ENCODE peak calls at places on chromosomes 7 and 10, in five cellular contexts. O is aorta, G is neural progenitor cell, Q is Panc1, X is iPS DF 6.9. A is an unnamed sample. For H3K4me1, the result is how much of the 10 kb centered on the place peaks cover.

GRCh38 chr10:22505923-22506685 is 160.8 kb downstream of the SPAG6 start:
- DNase-seq in O (no peak), G (no peak), Q (no peak), X (no peak), A (no peak)

GRCh38 chr10:32005050-32005449 is 51.2 kb downstream of the KIF5B start:
- DNase-seq in O (no peak), G (peak), Q (peak), X (no peak), A (peak)

GRCh38 chr7:149735779-149736477 is 37.5 kb downstream of the ZNF467 start:
- DNase-seq in O (peak), G (no peak), Q (no peak), X (no peak), A (no peak)

GRCh38 chr10:84783386-84783785 is 455.0 kb downstream of the CCSER2 start:
- DNase-seq in O (no peak), G (peak), Q (peak), X (peak), A (peak)

GRCh38 chr10:73997479-73997805 is 474 bp upstream of the VCL start:
- DNase-seq in O (no peak), G (no peak), Q (peak), X (peak), A (no peak)

GRCh38 chr10:28661035-28661434 is 16.3 kb upstream of the BAMBI start:
- DNase-seq in O (no peak), G (no peak), Q (no peak), X (no peak), A (no peak)

GRCh38 chr10:22268503-22268902 is 47.7 kb upstream of the COMMD3 start:
- DNase-seq in O (no peak), G (no peak), Q (no peak), X (no peak), A (no peak)

GRCh38 chr7:90843467-90843866 is 247.3 kb downstream of the CDK14 start:
- DNase-seq in O (no peak), G (no peak), Q (no peak), X (no peak), A (no peak)

GRCh38 chr10:131733596-131733995 is 167.2 kb upstream of the PPP2R2D start:
- DNase-seq in O (peak), G (no peak), Q (no peak), X (no peak), A (no peak)

GRCh38 chr10:112839928-112840654 is 110.0 kb upstream of the TCF7L2 start:
- DNase-seq in O (no peak), G (no peak), Q (no peak), X (no peak), A (no peak)

GRCh38 chr10:68301790-68302502 is 29.9 kb upstream of the HNRNPH3 start:
- DNase-seq in O (no peak), G (peak), Q (peak), X (no peak), A (peak)

GRCh38 chr10:12635127-12635541 is 285.8 kb downstream of the CAMK1D start:
- DNase-seq in O (no peak), G (no peak), Q (no peak), X (no peak), A (no peak)

GRCh38 chr10:116017405-116017804 is 255.6 kb downstream of the GFRA1 start:
- DNase-seq in O (no peak), G (no peak), Q (no peak), X (no peak), A (no peak)

GRCh38 chr7:2619120-2619519 is 12.7 kb upstream of the TTYH3 start:
- DNase-seq in O (no peak), G (no peak), Q (no peak), X (no peak), A (no peak)

GRCh38 chr10:70513848-70514309 is 35.3 kb downstream of the PALD1 start:
- DNase-seq in O (no peak), G (no peak), Q (no peak), X (no peak), A (no peak)

GRCh38 chr7:27113991-27114866 is 11.7 kb upstream of the HOXA2 start:
- DNase-seq in O (peak), G (no peak), Q (no peak), X (no peak), A (no peak)

GRCh38 chr10:97549587-97550322 is 22.8 kb upstream of the ANKRD2 start:
- DNase-seq in O (no peak), G (peak), Q (no peak), X (no peak), A (no peak)

GRCh38 chr7:135771961-135772638 is 23.5 kb upstream of the FAM180A start:
- DNase-seq in O (no peak), G (no peak), Q (no peak), X (no peak), A (no peak)

GRCh38 chr7:18508441-18509427 is 13.2 kb downstream of the HDAC9 start:
- DNase-seq in O (no peak), G (peak), Q (peak), X (no peak), A (peak)

GRCh38 chr10:24456319-24456718 is 247.4 kb downstream of the KIAA1217 start:
- DNase-seq in O (no peak), G (no peak), Q (no peak), X (no peak), A (no peak)

GRCh38 chr10:70925377-70926214 is 37.2 kb upstream of the PCBD1 start:
- DNase-seq in O (peak), G (peak), Q (no peak), X (peak), A (no peak)

GRCh38 chr10:114315566-114316420 is 76.7 kb downstream of the VWA2 start:
- DNase-seq in O (no peak), G (no peak), Q (no peak), X (no peak), A (no peak)

GRCh38 chr7:51446785-51447184 is 130.2 kb upstream of the COBL start:
- DNase-seq in O (no peak), G (no peak), Q (no peak), X (no peak), A (no peak)

GRCh38 chr7:134891262-134892001 is 94.9 kb upstream of the AGBL3 start:
- DNase-seq in O (peak), G (peak), Q (peak), X (no peak), A (peak)

GRCh38 chr10:79438021-79438698 is 7.3 kb downstream of the ZCCHC24 start:
- DNase-seq in O (no peak), G (no peak), Q (no peak), X (no peak), A (no peak)

GRCh38 chr7:134742688-134743350 is 36.6 kb upstream of the CALD1 start:
- DNase-seq in O (peak), G (no peak), Q (no peak), X (no peak), A (no peak)

GRCh38 chr10:123997486-123998196 is 95.8 kb downstream of the CHST15 start:
- DNase-seq in O (peak), G (no peak), Q (no peak), X (no peak), A (no peak)

GRCh38 chr10:79007037-79007842 is 61.5 kb upstream of the ZMIZ1 start:
- DNase-seq in O (no peak), G (no peak), Q (no peak), X (no peak), A (no peak)

GRCh38 chr10:115829501-115830215 is 443.3 kb downstream of the GFRA1 start:
- DNase-seq in O (no peak), G (peak), Q (no peak), X (no peak), A (no peak)

GRCh38 chr7:47444376-47445098 is 137.4 kb downstream of the TNS3 start:
- DNase-seq in O (no peak), G (no peak), Q (no peak), X (no peak), A (no peak)

GRCh38 chr7:121872831-121873764 is at the start of gene PTPRZ1:
- DNase-seq in O (peak), G (peak), Q (no peak), X (peak), A (no peak)

GRCh38 chr7:84701524-84702306 is 485.1 kb downstream of the SEMA3D start:
- DNase-seq in O (peak), G (peak), Q (peak), X (no peak), A (peak)

GRCh38 chr7:24718977-24719491 is 38.2 kb downstream of the GSDME start:
- DNase-seq in O (no peak), G (no peak), Q (no peak), X (no peak), A (no peak)

DNA sequence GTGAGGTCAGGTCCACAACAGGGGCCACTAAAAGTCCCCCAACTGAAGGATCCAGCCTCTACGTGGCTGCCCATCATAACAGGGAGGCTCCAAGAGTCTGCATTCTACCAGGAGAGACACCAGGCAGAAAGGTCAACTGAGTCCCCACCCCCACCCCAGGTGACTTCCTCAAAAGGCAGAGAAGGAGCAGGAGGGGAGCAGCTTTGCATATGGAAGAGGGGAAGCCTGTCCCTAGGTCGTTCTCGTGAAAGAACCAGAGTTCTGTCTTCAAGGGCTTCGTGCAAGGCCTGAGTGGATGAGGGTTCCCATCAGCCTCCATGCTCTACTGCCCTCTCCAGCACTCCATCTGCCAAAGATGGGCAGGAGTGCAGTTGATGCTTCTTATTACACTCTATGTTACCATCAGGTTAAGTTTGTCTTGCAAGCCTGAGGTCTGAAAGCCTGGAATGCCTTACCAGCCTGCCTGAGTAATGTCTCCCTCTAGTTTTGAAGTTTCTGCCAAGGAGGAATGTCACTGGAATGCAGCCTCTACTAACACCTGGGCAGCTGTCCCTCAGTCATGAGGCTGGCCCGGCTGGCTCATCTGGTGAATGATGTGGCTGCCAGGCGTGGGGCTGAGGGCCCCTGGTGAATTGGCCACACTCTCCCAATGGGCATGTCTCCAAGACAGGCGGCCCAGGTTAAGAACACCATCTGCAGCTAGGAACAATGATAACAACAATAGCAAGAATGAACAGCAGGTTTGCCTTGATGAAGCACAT is 54.3 kb upstream of the SMNDC1 start:
- DNase-seq in O (no peak), G (no peak), Q (no peak), X (no peak), A (peak)
- H3K4me1 ChIP-seq in O (under half), G (under half), Q (under half), X (under half), A (half or more)

DNA sequence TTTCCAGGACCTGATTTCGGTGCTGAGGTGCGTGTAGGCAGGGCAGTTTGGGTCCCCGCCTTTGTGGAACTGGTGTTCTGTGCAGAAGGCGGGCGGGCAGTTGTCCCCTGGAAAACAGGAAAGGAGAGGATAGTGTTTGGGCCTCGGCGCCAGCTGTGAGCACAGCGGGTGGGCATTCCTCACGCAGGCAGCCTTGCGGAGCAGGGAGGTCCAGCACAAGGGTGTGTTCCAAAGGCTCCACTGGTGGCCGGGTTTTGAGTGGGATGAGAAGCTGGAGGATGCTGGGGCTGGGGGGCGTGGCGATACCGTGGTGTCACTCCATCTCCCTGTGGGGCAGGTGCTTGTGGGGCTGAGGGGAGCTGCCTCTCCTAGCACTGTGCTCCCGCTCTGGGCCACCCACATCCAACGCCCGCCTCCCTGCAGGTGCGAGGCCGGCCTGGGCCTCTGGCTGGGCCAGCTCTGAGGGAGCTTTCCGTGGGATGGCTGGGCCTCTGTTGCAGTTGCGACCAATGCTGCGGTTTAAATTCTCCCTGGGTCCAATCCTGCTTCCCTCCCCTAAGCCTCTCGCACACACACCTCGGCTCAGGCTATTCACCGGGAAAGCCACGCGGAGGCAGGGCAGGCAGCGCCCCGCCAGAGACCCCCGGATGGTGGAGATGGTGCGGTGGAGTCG is 15.9 kb downstream of the UNCX start:
- DNase-seq in O (peak), G (peak), Q (no peak), X (no peak), A (no peak)
- H3K4me3 ChIP-seq in O (no peak), G (peak), Q (no peak), X (no peak), A (no peak)

DNA sequence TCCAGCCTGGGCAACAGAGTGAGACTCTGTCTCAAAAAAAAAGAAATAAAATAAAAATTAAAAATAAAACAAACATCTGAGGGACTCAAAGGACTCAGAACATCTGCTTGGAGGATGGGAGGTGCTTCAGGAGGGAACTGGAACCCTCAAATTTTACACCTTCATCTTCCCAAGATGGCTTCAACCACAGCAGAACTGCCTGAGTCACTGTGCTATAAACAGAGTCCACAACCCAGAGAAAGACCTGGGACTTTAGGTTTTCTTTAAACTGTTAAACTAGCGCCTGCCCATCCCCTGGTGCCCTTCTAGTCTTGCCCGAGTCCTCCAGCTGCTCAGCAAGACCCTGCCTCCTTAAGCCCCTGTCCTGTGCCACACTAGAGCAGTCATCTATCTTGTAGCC is 40.8 kb downstream of the RGS10 start:
- DNase-seq in O (peak), G (no peak), Q (no peak), X (no peak), A (no peak)
- H3K4me1 ChIP-seq in O (under half), G (under half), Q (under half), X (under half), A (under half)

GRCh38 chr7:128892521-128893250 is 17.8 kb downstream of the KCP start:
- DNase-seq in O (no peak), G (no peak), Q (no peak), X (no peak), A (no peak)

GRCh38 chr7:128891942-128892269 is 18.6 kb downstream of the KCP start:
- DNase-seq in O (no peak), G (no peak), Q (no peak), X (no peak), A (no peak)

GRCh38 chr7:128890306-128891109 is 20.0 kb downstream of the KCP start:
- DNase-seq in O (no peak), G (peak), Q (no peak), X (no peak), A (no peak)

GRCh38 chr7:128893251-128894100 is 17.0 kb downstream of the KCP start:
- DNase-seq in O (no peak), G (no peak), Q (no peak), X (no peak), A (peak)

GRCh38 chr7:128891110-128891941 is 19.2 kb downstream of the KCP start:
- DNase-seq in O (no peak), G (peak), Q (no peak), X (no peak), A (no peak)
- H3K4me3 ChIP-seq in O (no peak), G (peak), Q (peak), X (peak), A (peak)

GRCh38 chr10:3494131-3494878 is 290.7 kb downstream of the KLF6 start:
- DNase-seq in O (no peak), G (no peak), Q (no peak), X (no peak), A (no peak)
- H3K4me1 ChIP-seq in O (under half), G (under half), Q (under half), X (under half), A (under half)

GRCh38 chr10:46524471-46525176 is 31.8 kb downstream of the GPRIN2 start:
- DNase-seq in O (peak), G (peak), Q (no peak), X (no peak), A (peak)

GRCh38 chr10:46522295-46523118 is 34.0 kb downstream of the GPRIN2 start:
- DNase-seq in O (peak), G (no peak), Q (no peak), X (no peak), A (no peak)

GRCh38 chr10:46525177-46525823 is 31.2 kb downstream of the GPRIN2 start:
- DNase-seq in O (peak), G (no peak), Q (no peak), X (no peak), A (peak)

GRCh38 chr10:46523881-46524470 is 32.5 kb downstream of the GPRIN2 start:
- DNase-seq in O (peak), G (no peak), Q (no peak), X (no peak), A (peak)

GRCh38 chr10:46523119-46523880 is 33.2 kb downstream of the GPRIN2 start:
- DNase-seq in O (peak), G (no peak), Q (no peak), X (no peak), A (peak)
- H3K4me3 ChIP-seq in O (no peak), G (no peak), Q (no peak), X (no peak), A (no peak)

GRCh38 chr10:14327535-14327934 is 3.2 kb downstream of the FRMD4A start:
- DNase-seq in O (no peak), G (no peak), Q (no peak), X (no peak), A (no peak)

GRCh38 chr10:14329609-14330246 is 996 bp downstream of the FRMD4A start:
- DNase-seq in O (no peak), G (peak), Q (no peak), X (no peak), A (no peak)

GRCh38 chr10:14330390-14331071 is at the start of gene FRMD4A:
- DNase-seq in O (no peak), G (no peak), Q (no peak), X (no peak), A (no peak)

GRCh38 chr10:14326581-14326980 is 4.1 kb downstream of the FRMD4A start:
- DNase-seq in O (no peak), G (no peak), Q (no peak), X (no peak), A (no peak)

DNA sequence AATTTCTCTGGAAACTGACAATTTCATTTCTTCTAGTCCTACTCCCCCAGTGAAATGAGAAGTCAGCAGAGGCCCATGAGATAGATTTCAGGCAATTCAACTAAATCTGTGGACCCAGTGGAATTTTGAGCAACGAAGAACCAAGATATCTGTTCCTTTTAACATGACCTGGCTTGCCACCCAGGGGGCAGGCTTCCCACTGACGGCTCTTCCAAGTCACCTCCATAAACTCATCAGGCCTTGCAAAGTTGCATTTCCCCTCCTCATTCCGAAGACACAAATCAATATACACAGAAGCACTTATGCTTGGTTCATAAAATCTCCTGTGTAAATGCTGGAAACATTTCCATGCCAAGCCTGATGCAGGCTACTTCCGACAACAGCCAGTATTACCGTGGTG is 1.8 kb downstream of the FRMD4A start:
- DNase-seq in O (no peak), G (no peak), Q (no peak), X (no peak), A (no peak)
- H3K4me1 ChIP-seq in O (under half), G (under half), Q (under half), X (under half), A (under half)

DNA sequence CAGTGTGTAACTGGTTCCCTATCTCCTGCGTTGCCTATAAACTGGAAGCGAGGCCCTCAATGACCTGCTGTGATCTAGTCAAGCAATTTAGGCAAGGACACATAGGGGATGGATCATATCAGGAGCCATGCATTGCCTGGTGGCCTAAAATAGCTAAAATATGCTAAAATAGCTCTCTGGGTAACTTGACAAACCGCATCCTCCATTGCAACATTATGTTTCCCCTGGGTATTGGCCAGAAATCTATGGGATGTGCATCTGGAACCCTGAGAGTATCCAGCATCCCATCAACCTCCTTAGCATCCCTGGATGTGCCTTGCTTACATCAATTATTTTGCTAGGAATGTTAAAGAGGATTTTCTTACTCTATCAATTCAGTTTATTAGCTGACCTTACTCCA is 91.7 kb upstream of the ADCY1 start:
- DNase-seq in O (no peak), G (no peak), Q (no peak), X (no peak), A (no peak)
- H3K4me3 ChIP-seq in O (no peak), G (no peak), Q (no peak), X (no peak), A (no peak)

DNA sequence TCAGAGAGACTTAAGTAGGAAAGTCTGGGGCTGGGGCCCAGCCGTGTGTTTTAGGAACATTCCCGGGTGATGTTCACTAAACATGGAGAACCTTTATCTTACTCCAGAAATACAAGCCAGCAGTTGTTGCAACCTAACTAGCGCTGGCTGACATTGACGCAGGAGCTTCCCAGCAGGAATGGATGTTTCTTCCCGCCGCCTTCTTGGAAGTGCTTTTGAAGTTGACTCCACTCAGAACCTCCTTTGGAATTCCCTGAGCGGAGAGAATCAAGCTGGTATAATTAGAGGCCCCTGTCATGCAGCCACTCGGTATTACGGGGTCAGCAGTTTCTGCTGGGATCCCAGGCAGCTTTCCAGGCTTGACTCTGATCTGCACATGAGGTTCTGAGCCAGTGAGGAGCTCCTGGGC is 61.6 kb downstream of the EEPD1 start:
- DNase-seq in O (no peak), G (no peak), Q (no peak), X (no peak), A (no peak)
- H3K4me1 ChIP-seq in O (under half), G (under half), Q (under half), X (under half), A (under half)

A was measured in HCT116.